ENCODE peak calls at places on chromosomes 6 and 20, in four cellular contexts. T, H, U and X are unnamed samples.

GRCh38 chr20:63064310-63064709 is 57.5 kb upstream of the BHLHE23 start:
- DNase-seq in U (no peak), T (no peak), H (no peak), X (peak; percentile 75)

GRCh38 chr6:166206510-166207389 is 39.1 kb upstream of the TBXT start:
- DNase-seq in T (no peak), U (no peak), H (no peak), X (no peak)

GRCh38 chr6:116447496-116448011 is 13.6 kb upstream of the CALHM6 start:
- DNase-seq in T (peak; percentile 98), U (no peak), H (peak; percentile 43), X (peak; percentile 31)

GRCh38 chr20:22470620-22471026 is 113.7 kb downstream of the FOXA2 start:
- DNase-seq in H (no peak), U (no peak), T (no peak), X (no peak)

GRCh38 chr20:34703061-34703572 is 1.0 kb upstream of the TP53INP2 start:
- DNase-seq in H (no peak), U (no peak), T (no peak), X (no peak)

GRCh38 chr6:42598300-42598699 is 34.5 kb downstream of the UBR2 start:
- DNase-seq in H (no peak), U (no peak), T (no peak), X (no peak)

GRCh38 chr6:112409311-112409710 is 62.2 kb downstream of the RFPL4B start:
- DNase-seq in H (no peak), T (no peak), U (no peak), X (peak; percentile 6)

GRCh38 chr6:110590821-110591351 is 114.5 kb upstream of the SLC22A16 start:
- DNase-seq in T (no peak), U (no peak), H (no peak), X (no peak)

GRCh38 chr6:170463101-170463721 is 89.9 kb downstream of the PSMB1 start:
- DNase-seq in H (no peak), U (no peak), T (no peak), X (no peak)

GRCh38 chr6:12483712-12484111 is 193.6 kb downstream of the EDN1 start:
- DNase-seq in U (peak; percentile 72), H (peak; percentile 58), T (peak; percentile 86), X (peak; percentile 92)

GRCh38 chr6:52186480-52186879 is 305 bp downstream of the IL17A start:
- DNase-seq in T (no peak), H (no peak), U (no peak), X (no peak)

DNA sequence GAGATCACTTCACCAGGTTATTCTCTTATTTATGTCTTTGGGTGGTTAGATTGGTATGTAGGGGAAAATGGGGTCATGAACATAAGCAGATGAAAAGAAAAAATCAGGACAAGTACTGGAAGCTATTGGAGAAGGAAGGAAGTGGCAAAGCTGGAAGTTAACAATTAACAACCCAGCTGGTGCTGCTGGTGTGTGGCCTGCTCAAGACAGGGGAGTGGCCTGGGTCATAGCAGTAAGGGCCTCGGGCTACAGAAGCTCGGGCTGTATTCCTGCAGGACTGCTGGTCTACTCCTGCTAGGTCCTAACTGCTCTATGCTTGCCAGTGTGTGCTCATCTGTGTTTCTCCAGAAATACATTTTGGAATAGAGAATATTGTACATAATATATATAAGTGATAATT is 19.6 kb downstream of the MYLIP start:
- DNase-seq in T (no peak), H (no peak), U (no peak), X (no peak)
- H3K4me3 ChIP-seq in T (no peak overlapping the region), H (no peak overlapping the region), U (no peak overlapping the region), X (no peak overlapping the region)

GRCh38 chr6:23055523-23055922 is 486.2 kb downstream of the HDGFL1 start:
- DNase-seq in H (no peak), U (no peak), T (no peak), X (no peak)
- H3K9me3 ChIP-seq in H (no peaks in the 10 kb centered on the region), U (no peaks in the 10 kb centered on the region), T (no peaks in the 10 kb centered on the region), X (no peaks in the 10 kb centered on the region)

GRCh38 chr6:139964737-139965136 is 590.3 kb upstream of the CITED2 start:
- DNase-seq in H (no peak), T (no peak), U (no peak), X (no peak)
- H3K4me3 ChIP-seq in H (no peak overlapping the region), T (no peak overlapping the region), U (no peak overlapping the region), X (no peak overlapping the region)

GRCh38 chr6:88670369-88670768 is 293.0 kb downstream of the RNGTT start:
- DNase-seq in T (no peak), H (no peak), U (no peak), X (no peak)
- H3K9me3 ChIP-seq in T (peaks cover 7% of the 10 kb centered on the region), H (no peaks in the 10 kb centered on the region), U (peaks cover 23% of the 10 kb centered on the region), X (peaks cover 19% of the 10 kb centered on the region)

GRCh38 chr20:45441746-45442145 is 25.8 kb downstream of the PIGT start:
- DNase-seq in T (no peak), H (no peak), U (no peak), X (no peak)

GRCh38 chr20:45440424-45440823 is 24.5 kb downstream of the PIGT start:
- DNase-seq in T (no peak), U (no peak), H (no peak), X (no peak)

GRCh38 chr20:45436732-45437485 is 21.0 kb downstream of the PIGT start:
- DNase-seq in T (peak; percentile 62), H (peak; percentile 93), U (peak; percentile 69), X (peak; percentile 91)

GRCh38 chr20:45444050-45444449 is 25.5 kb upstream of the WFDC2 start:
- DNase-seq in T (no peak), U (no peak), H (no peak), X (no peak)

GRCh38 chr20:45440891-45441685 is 25.1 kb downstream of the PIGT start:
- DNase-seq in U (no peak), H (no peak), T (no peak), X (no peak)
- H3K4me3 ChIP-seq in U (no peak overlapping the region), H (no peak overlapping the region), T (no peak overlapping the region), X (no peak overlapping the region)

DNA sequence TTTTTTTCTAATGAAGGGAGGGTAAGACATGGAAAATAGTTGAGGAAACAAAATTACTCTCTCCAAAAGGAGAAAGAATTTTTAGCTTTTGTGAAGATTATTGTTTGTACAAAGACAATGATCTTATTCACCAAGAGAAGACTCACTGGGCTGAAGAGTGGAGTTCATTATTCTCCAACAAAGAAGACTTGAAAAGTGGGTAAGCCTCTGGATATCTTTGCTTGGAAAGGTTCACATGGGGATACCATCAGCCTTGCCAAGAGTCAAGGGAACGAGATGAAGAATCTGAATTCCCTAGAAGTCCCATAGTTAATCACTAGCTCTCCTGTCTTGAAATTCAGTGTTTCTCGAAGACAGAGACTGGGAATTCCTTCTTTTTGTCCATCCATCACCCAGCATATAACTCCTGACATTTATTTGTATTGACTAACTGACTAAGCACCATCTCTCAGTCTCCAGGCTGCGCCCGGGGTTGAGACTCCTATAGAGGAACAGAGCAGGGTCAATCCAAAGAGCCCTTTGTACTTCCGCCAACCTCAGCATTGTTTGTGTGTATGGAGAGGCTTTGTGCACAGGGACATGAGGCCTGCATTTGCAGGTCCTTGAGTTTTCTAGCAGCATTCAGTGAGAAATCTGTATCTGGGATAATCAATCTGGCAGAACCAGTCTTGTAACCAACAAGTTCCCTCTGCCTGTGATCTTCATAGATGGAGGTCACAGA is 462.0 kb downstream of the KIF16B start:
- DNase-seq in U (no peak), H (no peak), T (no peak), X (no peak)
- H3K9me3 ChIP-seq in U (no peaks in the 10 kb centered on the region), H (no peaks in the 10 kb centered on the region), T (no peaks in the 10 kb centered on the region), X (no peaks in the 10 kb centered on the region)

GRCh38 chr20:7155794-7156193 is 388.3 kb downstream of the BMP2 start:
- DNase-seq in H (no peak), T (no peak), U (no peak), X (no peak)

GRCh38 chr20:7155282-7155681 is 387.8 kb downstream of the BMP2 start:
- DNase-seq in U (no peak), T (no peak), H (no peak), X (no peak)

GRCh38 chr20:7161690-7162089 is 394.2 kb downstream of the BMP2 start:
- DNase-seq in H (peak; percentile 26), U (no peak), T (no peak), X (no peak)

GRCh38 chr20:7159903-7160302 is 392.4 kb downstream of the BMP2 start:
- DNase-seq in T (no peak), H (no peak), U (no peak), X (no peak)
- H3K4me3 ChIP-seq in T (no peak overlapping the region), H (no peak overlapping the region), U (no peak overlapping the region), X (no peak overlapping the region)

GRCh38 chr20:58537831-58538230 is 22.6 kb upstream of the APCDD1L start:
- DNase-seq in H (no peak), T (no peak), U (no peak), X (no peak)

GRCh38 chr20:58531063-58531462 is 15.9 kb upstream of the APCDD1L start:
- DNase-seq in H (no peak), U (no peak), T (no peak), X (no peak)

GRCh38 chr20:58538752-58539151 is 23.6 kb upstream of the APCDD1L start:
- DNase-seq in T (no peak), H (no peak), U (no peak), X (no peak)

GRCh38 chr20:58531657-58532056 is 16.5 kb upstream of the APCDD1L start:
- DNase-seq in T (no peak), U (no peak), H (no peak), X (no peak)

GRCh38 chr20:58536289-58536688 is 21.1 kb upstream of the APCDD1L start:
- DNase-seq in H (no peak), U (no peak), T (no peak), X (no peak)
- H3K9me3 ChIP-seq in H (peaks cover 1% of the 10 kb centered on the region), U (peaks cover 15% of the 10 kb centered on the region), T (peaks cover 13% of the 10 kb centered on the region), X (peaks cover 37% of the 10 kb centered on the region)